ENCODE peak calls at places on chromosomes 5 and 9, in four cellular contexts. T is astrocyte of the spinal cord, H is mucosa of descending colon, W is heart right ventricle. L is an unnamed sample.

GRCh38 chr9:33239922-33240321 is at the start of gene SPINK4:
- DNase-seq in T (no peak), H (no peak), W (peak), L (peak)

GRCh38 chr9:127407505-127407868 is 10.5 kb downstream of the SLC2A8 start:
- DNase-seq in T (no peak), H (no peak), W (no peak), L (no peak)

GRCh38 chr5:176559683-176560082 is 10.5 kb downstream of the CDHR2 start:
- DNase-seq in T (no peak), H (no peak), W (no peak), L (no peak)

GRCh38 chr5:168552146-168552545 is 23.0 kb downstream of the FBLL1 start:
- DNase-seq in T (peak), H (no peak), W (peak), L (no peak)

GRCh38 chr5:76716456-76717157 is 681 bp downstream of the F2R start:
- DNase-seq in T (no peak), H (no peak), W (peak), L (no peak)

GRCh38 chr9:23073136-23073535 is 626.5 kb downstream of the DMRTA1 start:
- DNase-seq in T (no peak), H (no peak), W (no peak), L (no peak)

GRCh38 chr5:16888694-16889124 is 47.4 kb downstream of the MYO10 start:
- DNase-seq in T (peak), H (no peak), W (no peak), L (no peak)

GRCh38 chr9:125633116-125633743 is 73.8 kb downstream of the MAPKAP1 start:
- DNase-seq in T (no peak), H (no peak), W (no peak), L (no peak)

GRCh38 chr5:28808967-28809810 is 1770.8 kb upstream of the CDH9 start:
- DNase-seq in T (no peak), H (no peak), W (no peak), L (peak)

GRCh38 chr5:89397096-89397495 is 514.1 kb upstream of the MEF2C start:
- DNase-seq in T (no peak), H (no peak), W (no peak), L (no peak)

GRCh38 chr9:22084336-22085035 is 75.4 kb upstream of the CDKN2B start:
- DNase-seq in T (peak), H (no peak), W (no peak), L (no peak)

GRCh38 chr5:120098902-120099301 is 365.2 kb upstream of the PRR16 start:
- DNase-seq in T (no peak), H (no peak), W (no peak), L (no peak)

GRCh38 chr5:2052687-2053086 is 170.0 kb upstream of the IRX4 start:
- DNase-seq in T (no peak), H (no peak), W (no peak), L (no peak)

GRCh38 chr5:140172473-140172872 is 2.5 kb upstream of the CYSTM1 start:
- DNase-seq in T (no peak), H (no peak), W (no peak), L (no peak)

GRCh38 chr5:116380615-116381014 is 194.0 kb downstream of the SEMA6A start:
- DNase-seq in T (no peak), H (no peak), W (no peak), L (no peak)

GRCh38 chr5:128257096-128257495 is 173.5 kb downstream of the SLC12A2 start:
- DNase-seq in T (no peak), H (no peak), W (no peak), L (no peak)

GRCh38 chr5:57054671-57055070 is 102.7 kb upstream of the MIER3 start:
- DNase-seq in T (no peak), H (peak), W (no peak), L (no peak)

GRCh38 chr9:137486545-137487453 is 27.7 kb upstream of the NSMF start:
- DNase-seq in T (no peak), H (peak), W (no peak), L (no peak)

GRCh38 chr9:133184971-133185370 is 21.3 kb upstream of the GBGT1 start:
- DNase-seq in T (peak), H (no peak), W (peak), L (no peak)

GRCh38 chr5:79021753-79022152 is 36.6 kb upstream of the ARSB start:
- DNase-seq in T (no peak), H (no peak), W (no peak), L (no peak)

GRCh38 chr9:34072868-34073590 is 24.3 kb upstream of the UBAP2 start:
- DNase-seq in T (peak), H (no peak), W (no peak), L (no peak)

GRCh38 chr9:87238545-87238944 is 259.1 kb upstream of the DAPK1 start:
- DNase-seq in T (peak), H (no peak), W (no peak), L (no peak)

GRCh38 chr9:91423785-91424402 is at the start of gene NFIL3:
- DNase-seq in T (peak), H (peak), W (peak), L (peak)

GRCh38 chr9:72013188-72013877 is 47.1 kb downstream of the C9orf57 start:
- DNase-seq in T (no peak), H (no peak), W (no peak), L (no peak)

GRCh38 chr9:85040806-85041575 is 371.5 kb downstream of the NTRK2 start:
- DNase-seq in T (peak), H (no peak), W (no peak), L (no peak)

GRCh38 chr9:127898433-127899199 is 787 bp downstream of the ST6GALNAC6 start:
- DNase-seq in T (peak), H (no peak), W (peak), L (peak)

GRCh38 chr5:32030226-32030625 is 143.9 kb downstream of the GOLPH3 start:
- DNase-seq in T (no peak), H (no peak), W (no peak), L (no peak)

GRCh38 chr5:159923008-159923407 is 6.7 kb downstream of the ADRA1B start:
- DNase-seq in T (no peak), H (no peak), W (no peak), L (no peak)

GRCh38 chr9:100554935-100555401 is 22.9 kb upstream of the CAVIN4 start:
- DNase-seq in T (peak), H (no peak), W (no peak), L (no peak)

GRCh38 chr5:67549263-67549551 is 352.6 kb upstream of the CD180 start:
- DNase-seq in T (no peak), H (no peak), W (no peak), L (no peak)

GRCh38 chr5:39107350-39107749 is 33.2 kb upstream of the RICTOR start:
- DNase-seq in T (no peak), H (no peak), W (no peak), L (no peak)

GRCh38 chr5:157575096-157575872 is at the start of gene ADAM19:
- DNase-seq in T (peak), H (peak), W (peak), L (peak)

GRCh38 chr5:157570801-157571200 is 4.8 kb downstream of the ADAM19 start:
- DNase-seq in T (no peak), H (no peak), W (no peak), L (no peak)

GRCh38 chr5:157568717-157569116 is 6.9 kb downstream of the ADAM19 start:
- DNase-seq in T (no peak), H (no peak), W (no peak), L (no peak)

GRCh38 chr5:157574456-157575095 is 999 bp downstream of the ADAM19 start:
- DNase-seq in T (no peak), H (peak), W (peak), L (peak)

GRCh38 chr5:157571357-157571827 is 4.2 kb downstream of the ADAM19 start:
- DNase-seq in T (peak), H (peak), W (no peak), L (no peak)
- H3K4me3 ChIP-seq in T (no peak), H (no peak), W (peak), L (peak)

GRCh38 chr9:107637421-107638420 is 148.2 kb upstream of the KLF4 start:
- DNase-seq in T (peak), H (peak), W (peak), L (peak)

GRCh38 chr9:107636596-107637405 is 147.2 kb upstream of the KLF4 start:
- DNase-seq in T (no peak), H (no peak), W (no peak), L (no peak)

GRCh38 chr9:107638496-107638895 is 148.9 kb upstream of the KLF4 start:
- DNase-seq in T (peak), H (no peak), W (no peak), L (no peak)

GRCh38 chr9:107639426-107639825 is 149.9 kb upstream of the KLF4 start:
- DNase-seq in T (no peak), H (no peak), W (no peak), L (no peak)

GRCh38 chr9:107638922-107639321 is 149.4 kb upstream of the KLF4 start:
- DNase-seq in T (peak), H (peak), W (peak), L (peak)
- H3K4me3 ChIP-seq in T (no peak), H (no peak), W (peak), L (peak)

GRCh38 chr5:34658023-34658422 is 1.9 kb downstream of the RAI14 start:
- DNase-seq in T (peak), H (no peak), W (no peak), L (no peak)
- H3K4me3 ChIP-seq in T (peak), H (no peak), W (peak), L (peak)

DNA sequence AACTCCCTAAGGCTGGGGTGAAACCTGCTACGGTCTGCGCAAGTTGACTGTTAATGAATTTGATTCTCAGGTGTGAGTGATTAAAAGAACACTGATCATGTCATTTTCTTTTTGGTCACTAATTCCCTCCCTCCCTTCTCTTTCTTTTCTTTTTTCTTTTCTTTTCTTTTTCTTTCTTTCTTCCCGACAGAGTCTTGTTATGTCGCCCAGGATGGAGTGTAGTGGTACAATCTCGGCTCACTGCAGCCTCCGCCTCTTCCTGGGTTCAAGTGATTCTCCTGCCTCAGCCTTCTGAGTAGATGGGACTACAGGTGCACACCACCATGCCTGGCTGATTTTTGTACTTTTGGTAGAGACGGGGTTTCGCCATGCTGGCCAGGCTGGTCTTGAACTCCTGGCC is 2.6 kb downstream of the ANXA1 start:
- DNase-seq in T (no peak), H (no peak), W (no peak), L (no peak)
- H3K4me3 ChIP-seq in T (peak), H (no peak), W (peak), L (peak)

DNA sequence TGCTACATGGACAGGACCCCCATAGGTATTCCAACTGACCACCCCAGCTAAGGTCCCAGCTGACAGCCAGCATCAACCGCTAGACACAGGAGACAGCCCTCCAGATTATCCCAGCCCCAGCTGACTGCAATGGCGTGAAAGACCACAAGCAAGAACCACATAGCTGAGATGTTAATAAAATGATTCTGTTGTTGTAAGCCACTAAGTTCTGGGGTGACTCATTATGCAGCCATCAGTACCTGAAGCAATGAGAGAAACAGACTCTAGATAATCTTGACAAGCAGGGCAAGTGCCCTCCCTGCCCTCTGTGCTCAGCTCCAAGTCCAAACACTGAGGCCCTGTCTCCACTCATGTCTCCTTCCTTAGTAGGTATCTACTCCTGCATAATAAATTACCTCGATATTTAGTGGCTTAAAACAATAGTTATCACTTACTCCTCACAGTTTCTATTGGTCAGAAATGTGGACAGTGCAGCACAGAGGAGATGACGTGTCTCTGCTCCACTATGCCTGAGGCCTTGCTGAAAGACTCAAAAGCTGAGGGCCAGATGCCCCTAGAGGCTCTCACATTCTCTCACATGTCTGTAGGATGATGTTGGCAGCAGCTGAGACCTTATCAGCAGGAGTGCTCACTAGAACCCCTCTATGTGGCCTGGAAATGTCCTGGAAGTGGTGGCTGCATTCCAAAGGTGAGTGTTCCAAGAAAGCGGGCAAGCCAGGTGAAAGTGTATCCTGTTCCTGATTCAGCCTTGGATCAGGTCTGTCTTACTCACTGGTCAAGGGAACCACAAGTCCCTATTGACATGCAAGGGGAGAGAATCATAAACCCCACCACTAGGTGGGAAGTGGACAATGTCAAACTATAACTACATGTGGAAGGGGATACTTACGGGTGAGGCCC is 2.5 kb downstream of the MGAT1 start:
- DNase-seq in T (peak), H (no peak), W (no peak), L (no peak)
- H3K4me3 ChIP-seq in T (no peak), H (no peak), W (peak), L (peak)

GRCh38 chr9:113746486-113746885 is 129.6 kb upstream of the ZNF618 start:
- DNase-seq in T (no peak), H (no peak), W (no peak), L (no peak)

GRCh38 chr9:113738506-113738897 is 137.6 kb upstream of the ZNF618 start:
- DNase-seq in T (no peak), H (no peak), W (no peak), L (no peak)

GRCh38 chr9:113742471-113742870 is 133.6 kb upstream of the ZNF618 start:
- DNase-seq in T (no peak), H (no peak), W (no peak), L (no peak)

GRCh38 chr9:113738898-113739604 is 137.1 kb upstream of the ZNF618 start:
- DNase-seq in T (peak), H (no peak), W (no peak), L (no peak)

DNA sequence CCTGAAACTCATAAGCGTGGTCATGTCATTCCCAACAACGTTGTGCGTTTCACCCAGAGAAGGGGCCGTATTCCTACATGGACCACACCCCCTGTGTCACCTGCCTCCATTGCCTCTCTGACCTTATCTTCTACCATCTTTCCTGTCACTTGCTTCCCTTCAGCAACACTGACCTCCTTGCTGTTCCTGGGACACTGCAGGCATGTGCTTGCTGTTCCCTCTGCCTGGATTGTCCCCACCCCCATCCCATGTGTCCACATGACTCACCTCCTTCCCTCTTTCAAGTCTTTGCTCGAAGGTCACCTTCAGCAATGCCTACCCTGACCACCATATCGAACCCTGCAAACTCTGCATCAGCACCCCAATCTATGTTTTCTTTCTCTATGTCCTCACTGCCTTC is 133.2 kb upstream of the ZNF618 start:
- DNase-seq in T (no peak), H (no peak), W (no peak), L (no peak)
- H3K4me3 ChIP-seq in T (no peak), H (no peak), W (no peak), L (no peak)

GRCh38 chr9:131500377-131500776 is 2.3 kb upstream of the POMT1 start:
- DNase-seq in T (no peak), H (no peak), W (no peak), L (no peak)

GRCh38 chr9:131499254-131499653 is 3.5 kb upstream of the POMT1 start:
- DNase-seq in T (no peak), H (no peak), W (no peak), L (no peak)

GRCh38 chr9:131503626-131504465 is 1.1 kb downstream of the POMT1 start:
- DNase-seq in T (peak), H (no peak), W (no peak), L (no peak)

GRCh38 chr9:131502781-131503625 is at the start of gene POMT1:
- DNase-seq in T (peak), H (peak), W (peak), L (peak)

DNA sequence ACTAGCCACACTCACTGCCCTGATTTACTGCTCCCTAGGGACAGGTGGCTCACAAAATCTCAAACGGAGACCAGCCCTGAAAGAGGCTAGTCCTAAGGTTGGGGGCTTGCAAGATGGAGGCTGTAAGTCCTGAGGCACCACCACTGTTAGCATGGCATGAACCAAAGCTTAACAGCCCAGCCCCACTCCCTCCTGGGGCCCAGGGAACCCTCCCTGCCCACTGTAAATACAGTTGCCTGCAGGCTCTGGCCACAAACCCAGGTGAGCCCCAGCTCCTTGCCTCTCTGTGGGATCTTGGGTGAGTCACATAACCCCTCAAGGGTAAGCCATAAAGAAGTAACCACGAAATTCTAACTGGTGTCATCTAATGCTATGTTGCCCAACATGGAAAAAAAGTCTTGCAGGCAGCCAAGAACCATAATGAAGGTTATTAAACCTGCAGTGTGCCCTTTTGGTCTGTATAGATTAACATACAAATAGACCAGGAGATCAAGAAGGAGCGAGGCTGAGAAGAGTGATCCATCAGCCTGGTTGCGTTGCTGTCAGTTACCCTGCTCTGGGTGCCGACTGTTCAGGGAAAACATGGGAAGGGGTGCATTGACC is 1.7 kb upstream of the POMT1 start:
- DNase-seq in T (peak), H (no peak), W (no peak), L (no peak)
- H3K4me3 ChIP-seq in T (no peak), H (no peak), W (no peak), L (no peak)

DNA sequence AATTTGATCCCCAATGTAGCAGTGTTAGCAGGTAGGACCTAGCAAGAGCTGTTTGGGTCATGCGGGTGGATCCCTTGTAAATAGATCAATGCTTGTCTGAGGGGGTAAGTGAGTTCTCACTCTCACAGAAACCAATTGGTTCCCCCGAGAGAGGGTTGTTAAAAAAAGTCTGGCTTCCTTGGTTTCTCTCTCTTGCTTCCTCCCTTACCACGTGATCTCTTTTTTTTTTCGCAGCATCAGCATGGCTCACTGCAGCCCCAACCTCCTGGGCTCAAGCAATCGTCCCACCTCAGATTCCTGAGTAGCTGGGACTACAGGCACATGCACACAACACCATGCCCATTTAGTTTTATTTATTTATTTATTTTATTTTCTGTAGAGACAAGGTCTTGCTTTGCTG is 26.4 kb downstream of the RAPGEF6 start:
- DNase-seq in T (no peak), H (no peak), W (no peak), L (no peak)
- H3K4me3 ChIP-seq in T (no peak), H (no peak), W (no peak), L (no peak)

DNA sequence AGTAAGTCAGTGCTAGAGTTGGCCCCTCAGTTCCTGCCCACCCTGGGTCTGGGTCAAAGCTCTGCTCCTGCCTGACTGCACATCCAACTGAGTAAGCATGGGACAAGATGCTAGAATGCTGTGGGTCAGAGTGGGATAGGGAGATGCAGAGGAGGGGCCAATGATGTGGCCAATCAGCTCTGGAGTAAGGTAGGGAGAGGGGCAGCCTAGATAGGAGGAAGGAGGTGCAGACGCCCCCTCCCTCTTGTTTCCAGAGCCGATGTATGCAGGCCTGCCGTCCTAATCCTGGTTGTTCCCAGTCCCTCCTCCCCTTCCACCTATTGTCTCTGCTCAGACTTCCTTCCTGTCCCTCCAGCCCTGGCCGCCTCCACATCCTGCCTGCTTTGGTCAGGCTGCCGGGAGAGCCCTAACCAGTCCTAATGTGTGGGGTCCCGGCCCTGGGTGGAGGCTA is 1.3 kb downstream of the ARAP3 start:
- DNase-seq in T (no peak), H (peak), W (peak), L (no peak)
- H3K4me3 ChIP-seq in T (peak), H (no peak), W (peak), L (peak)